ENCODE peak calls at places on chromosomes 2 and 18, in eight cellular contexts. Q is mammary epithelial cell, V is AG09309, P is GM13977, Y is keratinocyte, C is testis, H is foreskin fibroblast, Z is lower lobe of right lung. O is an unnamed sample.

GRCh38 chr2:159684796-159685195 is 27.5 kb upstream of the MARCHF7 start:
- DNase-seq in V (no peak), H (peak; percentile 50), Q (peak; percentile 67), C (no peak), P (no peak), Y (peak; percentile 7), Z (no peak), O (no peak)

GRCh38 chr2:148545387-148546256 is 98.9 kb upstream of the EPC2 start:
- DNase-seq in Z (no peak), Q (no peak), C (no peak), H (no peak), V (no peak), Y (no peak), P (no peak), O (peak; percentile 57)

GRCh38 chr2:86016581-86016980 is 89.1 kb downstream of the POLR1A start:
- DNase-seq in V (no peak), H (no peak), Q (no peak), C (no peak), P (no peak), Y (no peak), Z (no peak), O (no peak)

GRCh38 chr2:159617651-159618050 is 1.3 kb upstream of the BAZ2B start:
- DNase-seq in V (no peak), Z (no peak), C (peak; percentile 50), H (no peak), P (no peak), Y (no peak), Q (no peak), O (no peak)

GRCh38 chr2:134217924-134218323 is 35.9 kb upstream of the MGAT5 start:
- DNase-seq in Z (no peak), Q (peak; percentile 32), V (peak; percentile 13), Y (no peak), C (no peak), P (no peak), H (no peak), O (no peak)

GRCh38 chr2:3754280-3754679 is 50.9 kb downstream of the DCDC2C start:
- DNase-seq in Z (no peak), V (no peak), Y (no peak), P (no peak), C (no peak), Q (no peak), H (no peak), O (no peak)

GRCh38 chr2:82084679-82085392 is 1780.3 kb upstream of the LRRTM1 start:
- DNase-seq in Q (no peak), Y (no peak), V (no peak), Z (no peak), H (no peak), C (no peak), P (no peak), O (no peak)

GRCh38 chr2:47551800-47552525 is 149.0 kb downstream of the MSH2 start:
- DNase-seq in C (no peak), H (no peak), V (no peak), P (no peak), Q (no peak), Z (no peak), Y (no peak), O (no peak)

GRCh38 chr2:107062173-107062572 is 176.2 kb upstream of the ST6GAL2 start:
- DNase-seq in P (no peak), Y (no peak), V (no peak), Z (no peak), H (no peak), C (no peak), Q (no peak), O (no peak)

GRCh38 chr2:10811552-10811951 is 1.0 kb downstream of the PDIA6 start:
- DNase-seq in Q (no peak), P (no peak), H (no peak), Z (no peak), Y (no peak), V (no peak), C (no peak), O (no peak)

GRCh38 chr18:46320928-46321855 is 217.0 kb downstream of the HAUS1 start:
- DNase-seq in Q (peak; percentile 84), Y (peak; percentile 28), P (no peak), V (peak; percentile 37), C (no peak), Z (no peak), H (no peak), O (no peak)

GRCh38 chr2:232592687-232593407 is 40.6 kb upstream of the EFHD1 start:
- DNase-seq in C (no peak), Q (peak; percentile 94), Z (no peak), P (no peak), V (peak; percentile 83), H (peak; percentile 63), Y (peak; percentile 21), O (no peak)

GRCh38 chr2:223723954-223724411 is 113.4 kb downstream of the AP1S3 start:
- DNase-seq in P (no peak), H (no peak), V (no peak), Y (no peak), Q (no peak), C (peak; percentile 19), Z (no peak), O (no peak)

GRCh38 chr2:161161074-161161577 is 898 bp downstream of the TANK start:
- DNase-seq in Q (no peak), C (no peak), H (no peak), P (peak; percentile 38), Z (no peak), Y (no peak), V (no peak), O (no peak)

GRCh38 chr18:71485578-71485977 is 1058.6 kb downstream of the CBLN2 start:
- DNase-seq in Y (no peak), C (no peak), V (no peak), Q (no peak), P (no peak), H (no peak), Z (no peak), O (no peak)

GRCh38 chr2:2574401-2575184 is 243.5 kb upstream of the MYT1L start:
- DNase-seq in Q (no peak), H (no peak), C (no peak), P (no peak), V (no peak), Y (no peak), Z (no peak), O (no peak)

GRCh38 chr2:25279091-25279651 is 62.6 kb downstream of the DNMT3A start:
- DNase-seq in V (no peak), Q (peak; percentile 85), C (peak; percentile 82), H (no peak), P (peak; percentile 87), Z (peak; percentile 82), Y (peak; percentile 41), O (peak; percentile 93)

GRCh38 chr2:17539993-17540812 is at the start of gene VSNL1:
- DNase-seq in Y (peak; percentile 76), H (peak; percentile 50), P (peak; percentile 13), Z (peak; percentile 71), C (peak; percentile 76), Q (peak; percentile 94), V (no peak), O (no peak)

GRCh38 chr2:28341208-28341891 is 51.3 kb upstream of the FOSL2 start:
- DNase-seq in P (no peak), C (no peak), Z (no peak), Q (no peak), Y (no peak), H (peak; percentile 51), V (no peak), O (no peak)

GRCh38 chr2:233832869-233833812 is 21.2 kb downstream of the HJURP start:
- DNase-seq in Y (no peak), P (peak; percentile 52), Z (no peak), H (peak; percentile 18), Q (peak; percentile 63), V (peak; percentile 48), C (peak; percentile 25), O (no peak)
- TF ChIP-seq CTCF in Y (peak; percentile 80), P (peak; percentile 30), Z (no peak), H (peak; percentile 14), Q (peak; percentile 12), V (peak; percentile 65), C (no peak), O (no peak)

GRCh38 chr18:13139885-13140450 is 78.6 kb upstream of the LDLRAD4 start:
- DNase-seq in Z (no peak), P (no peak), Q (no peak), C (no peak), Y (no peak), V (no peak), H (no peak), O (no peak)
- TF ChIP-seq CTCF in Z (no peak), P (no peak), Q (no peak), C (no peak), Y (peak; percentile 1), V (no peak), H (no peak), O (no peak)

GRCh38 chr2:23637011-23637778 is 252.2 kb downstream of the KLHL29 start:
- DNase-seq in P (no peak), Q (no peak), C (no peak), Z (no peak), V (peak; percentile 20), H (peak; percentile 50), Y (no peak), O (no peak)

GRCh38 chr2:23633966-23634365 is 249.0 kb downstream of the KLHL29 start:
- DNase-seq in Q (no peak), Z (no peak), H (no peak), V (no peak), P (no peak), Y (no peak), C (no peak), O (no peak)

GRCh38 chr2:23635666-23636340 is 250.8 kb downstream of the KLHL29 start:
- DNase-seq in V (no peak), C (no peak), P (no peak), H (no peak), Q (no peak), Z (no peak), Y (no peak), O (no peak)

GRCh38 chr2:23639406-23639982 is 254.5 kb downstream of the KLHL29 start:
- DNase-seq in Z (no peak), H (no peak), V (no peak), Q (no peak), P (no peak), C (no peak), Y (no peak), O (no peak)

DNA sequence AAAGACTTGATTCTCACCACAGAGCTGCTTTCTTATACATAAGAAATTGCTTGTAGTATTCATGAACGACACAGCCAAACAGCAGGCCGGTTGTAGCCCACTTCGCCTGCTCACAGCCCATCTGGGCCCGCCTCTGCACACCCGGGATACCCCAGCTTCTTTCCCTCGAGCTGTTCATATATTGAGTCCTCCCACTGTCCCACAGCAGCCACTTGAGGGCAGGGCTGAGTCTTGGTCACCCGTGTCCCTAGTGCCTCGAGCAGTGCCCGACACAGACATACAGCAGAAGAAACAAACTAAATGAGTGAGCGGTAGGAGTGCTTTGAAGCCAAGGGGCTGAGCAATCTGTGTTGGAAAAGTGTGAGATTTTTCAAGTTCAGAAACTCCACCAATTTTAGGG is 251.4 kb downstream of the KLHL29 start:
- DNase-seq in P (no peak), V (no peak), Y (no peak), Z (no peak), C (peak; percentile 25), Q (no peak), H (no peak), O (no peak)
- TF ChIP-seq CTCF in P (no peak), V (peak; percentile 25), Y (peak; percentile 47), Z (no peak), C (no peak), Q (no peak), H (peak; percentile 23), O (no peak)

DNA sequence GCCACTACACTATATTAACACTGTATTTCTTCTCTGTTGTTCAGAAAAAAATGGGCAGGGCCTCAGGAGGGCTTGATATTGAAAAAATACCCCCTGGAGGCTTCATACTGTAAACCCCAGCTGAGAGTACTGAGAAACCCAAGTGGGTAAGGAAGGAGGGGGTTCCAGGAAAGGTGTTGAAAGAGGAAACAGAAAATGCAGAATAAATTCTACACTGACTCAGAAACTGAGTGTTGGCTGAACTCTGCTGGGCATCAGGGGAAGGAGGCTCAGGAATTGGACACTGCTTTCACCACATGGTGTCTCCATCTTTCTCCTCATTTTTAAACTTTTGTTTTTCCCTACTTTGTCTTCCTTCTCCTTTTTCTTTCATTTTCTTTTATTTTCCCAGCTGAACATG is 253.7 kb downstream of the DYM start:
- DNase-seq in H (no peak), Q (peak; percentile 19), C (no peak), Y (no peak), V (no peak), P (no peak), Z (no peak), O (no peak)
- TF ChIP-seq CTCF in H (peak; percentile 10), Q (no peak), C (no peak), Y (peak; percentile 56), V (peak; percentile 39), P (no peak), Z (no peak), O (no peak)